ENCODE peak calls at places on chromosomes 1 and 21, in four cellular contexts. F is H1, A is HCT116, T is HepG2. V is an unnamed sample.

GRCh38 chr21:26169061-26169610 is 1.4 kb downstream of the APP start:
- DNase-seq in F (peak; percentile 53), A (peak; percentile 29), T (peak; percentile 41), V (no peak)

GRCh38 chr1:39842726-39843305 is 40.5 kb downstream of the TRIT1 start:
- DNase-seq in T (no peak), F (no peak), A (no peak), V (no peak)

GRCh38 chr1:205664399-205665108 is 15.8 kb downstream of the SLC45A3 start:
- DNase-seq in A (peak; percentile 41), F (no peak), T (peak; percentile 47), V (no peak)

GRCh38 chr1:13900583-13900982 is 200.6 kb downstream of the PRDM2 start:
- DNase-seq in A (no peak), F (no peak), T (no peak), V (no peak)

GRCh38 chr21:46347791-46348381 is 23.9 kb downstream of the PCNT start:
- DNase-seq in F (no peak), A (no peak), T (no peak), V (no peak)

GRCh38 chr1:197469620-197470210 is 201.7 kb downstream of the CRB1 start:
- DNase-seq in T (no peak), F (no peak), A (no peak), V (no peak)

GRCh38 chr1:179090923-179091322 is 9.1 kb downstream of the TOR3A start:
- DNase-seq in T (no peak), A (no peak), F (no peak), V (no peak)

GRCh38 chr1:59151860-59152259 is 145.0 kb upstream of the FGGY start:
- DNase-seq in T (no peak), A (no peak), F (no peak), V (no peak)

GRCh38 chr1:119531606-119532323 is 24.8 kb downstream of the HSD3B1 start:
- DNase-seq in F (no peak), A (no peak), T (no peak), V (no peak)

GRCh38 chr21:41630249-41630648 is 122.3 kb upstream of the TMPRSS2 start:
- DNase-seq in T (no peak), F (no peak), A (peak; percentile 86), V (peak; percentile 86)

GRCh38 chr1:167460836-167461235 is 57.5 kb downstream of the CD247 start:
- DNase-seq in T (no peak), A (no peak), F (no peak), V (no peak)
- H3K27ac ChIP-seq in T (no peak overlapping the region), A (no peak overlapping the region), F (no peak overlapping the region), V (no peak overlapping the region)

GRCh38 chr1:241799414-241799813 is 48.6 kb upstream of the EXO1 start:
- DNase-seq in F (no peak), A (no peak), T (no peak), V (no peak)
- TF ChIP-seq SIN3A in F (no peak), A (no peak), T (no peak), V (no peak)

GRCh38 chr1:51340380-51340779 is 10.0 kb upstream of the TTC39A start:
- DNase-seq in F (no peak), A (no peak), T (no peak), V (no peak)

GRCh38 chr1:51330331-51331201 is at the start of gene TTC39A:
- DNase-seq in F (no peak), T (no peak), A (no peak), V (no peak)

GRCh38 chr1:51336711-51337110 is 6.3 kb upstream of the TTC39A start:
- DNase-seq in A (no peak), F (no peak), T (no peak), V (no peak)

GRCh38 chr1:51331206-51332100 is 1.1 kb upstream of the TTC39A start:
- DNase-seq in T (peak; percentile 62), A (peak; percentile 55), F (no peak), V (peak; percentile 39)

DNA sequence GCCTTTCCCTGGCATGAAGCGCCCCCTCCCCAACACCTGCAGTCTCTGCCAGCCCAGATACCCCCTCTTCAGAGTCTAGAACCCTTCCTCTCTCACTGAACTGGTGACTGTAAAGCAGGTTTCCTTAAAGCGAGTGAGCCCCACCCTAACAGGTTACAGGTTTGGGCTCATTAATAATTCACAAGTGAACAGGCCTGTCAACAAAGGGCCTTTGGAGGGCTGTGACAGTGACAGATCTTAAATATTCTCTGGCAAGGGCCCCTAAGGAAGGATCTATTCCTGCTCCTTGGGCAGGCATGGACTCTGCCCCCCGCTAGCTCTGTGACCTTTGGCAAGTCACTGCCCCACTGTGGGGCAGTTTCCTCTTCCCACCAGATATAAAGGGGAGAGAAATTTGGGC is 5.6 kb upstream of the TTC39A start:
- DNase-seq in A (no peak), F (no peak), T (no peak), V (no peak)
- H3K27ac ChIP-seq in A (no peak overlapping the region), F (no peak overlapping the region), T (no peak overlapping the region), V (no peak overlapping the region)

GRCh38 chr1:208039536-208040332 is 128.8 kb upstream of the CD34 start:
- DNase-seq in T (no peak), A (no peak), F (no peak), V (no peak)

GRCh38 chr1:208036177-208036808 is 125.4 kb upstream of the CD34 start:
- DNase-seq in T (peak; percentile 30), A (peak; percentile 18), F (no peak), V (no peak)

GRCh38 chr1:208036918-208037567 is 126.1 kb upstream of the CD34 start:
- DNase-seq in A (no peak), T (no peak), F (no peak), V (no peak)

GRCh38 chr1:208040714-208041393 is 129.9 kb upstream of the CD34 start:
- DNase-seq in T (no peak), A (no peak), F (no peak), V (no peak)

DNA sequence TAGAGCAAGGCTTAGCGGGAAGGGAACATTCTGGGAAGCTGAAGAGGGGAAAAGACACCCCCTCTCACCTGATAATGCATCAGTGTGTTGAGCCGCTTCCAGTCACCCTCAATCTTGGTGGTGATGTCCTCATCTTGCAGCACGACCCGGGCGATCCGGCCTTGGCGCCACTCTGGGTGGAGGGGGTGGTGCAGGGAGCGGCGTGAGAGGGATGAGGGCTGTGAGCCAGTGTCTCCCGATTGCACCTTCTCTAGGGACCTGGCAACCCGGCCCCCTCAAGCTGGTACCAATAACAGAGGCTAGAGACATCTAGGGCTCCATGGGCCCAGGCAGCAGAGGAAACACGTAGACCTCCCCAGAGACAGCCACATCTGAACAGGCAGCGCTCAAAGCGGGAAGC is 127.4 kb upstream of the CD34 start:
- DNase-seq in F (no peak), A (no peak), T (no peak), V (no peak)
- TF ChIP-seq SIN3A in F (no peak), A (no peak), T (no peak), V (no peak)